ENCODE peak calls at places on chromosomes 13 and 19, in seven cellular contexts. One of them, this sample, is unnamed.

GRCh38 chr19:50567052-50567841 is 988 bp downstream of the LRRC4B start:
- DNase-seq in GM23248: no peak
- DNase-seq in AG10803: no peak
- DNase-seq in MG63: no peak
- DNase-seq in activated CD4-positive, alpha-beta T cell treated with anti-CD3 and anti-CD28 coated beads, Interleukin-2, amount 10 ng/mL, durations not matched to agents 7 days and 5 days: no peak
- DNase-seq in thoracic aorta: no peak
- DNase-seq in hypothalamus: no peak
- DNase-seq in this sample: no peak

GRCh38 chr19:28836366-28836765 is 376.6 kb downstream of the UQCRFS1 start:
- DNase-seq in GM23248: no peak
- DNase-seq in AG10803: no peak
- DNase-seq in MG63: no peak
- DNase-seq in activated CD4-positive, alpha-beta T cell treated with anti-CD3 and anti-CD28 coated beads, Interleukin-2, amount 10 ng/mL, durations not matched to agents 7 days and 5 days: no peak
- DNase-seq in thoracic aorta: no peak
- DNase-seq in hypothalamus: no peak
- DNase-seq in this sample: no peak

GRCh38 chr13:32047796-32048195 is 16.2 kb downstream of the FRY start:
- DNase-seq in GM23248: no peak
- DNase-seq in AG10803: no peak
- DNase-seq in MG63: no peak
- DNase-seq in activated CD4-positive, alpha-beta T cell treated with anti-CD3 and anti-CD28 coated beads, Interleukin-2, amount 10 ng/mL, durations not matched to agents 7 days and 5 days: no peak
- DNase-seq in thoracic aorta: no peak
- DNase-seq in hypothalamus: no peak
- DNase-seq in this sample: no peak

GRCh38 chr19:45442927-45443461 is 19.3 kb upstream of the ERCC1 start:
- DNase-seq in GM23248: peak
- DNase-seq in AG10803: peak
- DNase-seq in MG63: no peak
- DNase-seq in activated CD4-positive, alpha-beta T cell treated with anti-CD3 and anti-CD28 coated beads, Interleukin-2, amount 10 ng/mL, durations not matched to agents 7 days and 5 days: peak
- DNase-seq in thoracic aorta: no peak
- DNase-seq in hypothalamus: no peak
- DNase-seq in this sample: peak

GRCh38 chr13:73416093-73416492 is 357.3 kb downstream of the KLF5 start:
- DNase-seq in GM23248: no peak
- DNase-seq in AG10803: peak
- DNase-seq in MG63: no peak
- DNase-seq in activated CD4-positive, alpha-beta T cell treated with anti-CD3 and anti-CD28 coated beads, Interleukin-2, amount 10 ng/mL, durations not matched to agents 7 days and 5 days: no peak
- DNase-seq in thoracic aorta: no peak
- DNase-seq in hypothalamus: no peak
- DNase-seq in this sample: no peak

GRCh38 chr13:31930901-31931522 is 100.6 kb upstream of the FRY start:
- DNase-seq in GM23248: no peak
- DNase-seq in AG10803: no peak
- DNase-seq in MG63: no peak
- DNase-seq in activated CD4-positive, alpha-beta T cell treated with anti-CD3 and anti-CD28 coated beads, Interleukin-2, amount 10 ng/mL, durations not matched to agents 7 days and 5 days: peak
- DNase-seq in thoracic aorta: no peak
- DNase-seq in hypothalamus: no peak
- DNase-seq in this sample: no peak

GRCh38 chr19:54420383-54421168 is 5.3 kb downstream of the TTYH1 start:
- DNase-seq in GM23248: no peak
- DNase-seq in AG10803: no peak
- DNase-seq in MG63: no peak
- DNase-seq in activated CD4-positive, alpha-beta T cell treated with anti-CD3 and anti-CD28 coated beads, Interleukin-2, amount 10 ng/mL, durations not matched to agents 7 days and 5 days: no peak
- DNase-seq in thoracic aorta: no peak
- DNase-seq in hypothalamus: peak
- DNase-seq in this sample: no peak

GRCh38 chr19:44807162-44807561 is 1.7 kb upstream of the BCAM start:
- DNase-seq in GM23248: peak
- DNase-seq in AG10803: no peak
- DNase-seq in MG63: no peak
- DNase-seq in activated CD4-positive, alpha-beta T cell treated with anti-CD3 and anti-CD28 coated beads, Interleukin-2, amount 10 ng/mL, durations not matched to agents 7 days and 5 days: no peak
- DNase-seq in thoracic aorta: no peak
- DNase-seq in hypothalamus: no peak
- DNase-seq in this sample: no peak

GRCh38 chr19:49119411-49120324 is at the start of gene PPFIA3:
- DNase-seq in GM23248: peak
- DNase-seq in AG10803: peak
- DNase-seq in MG63: peak
- DNase-seq in activated CD4-positive, alpha-beta T cell treated with anti-CD3 and anti-CD28 coated beads, Interleukin-2, amount 10 ng/mL, durations not matched to agents 7 days and 5 days: no peak
- DNase-seq in thoracic aorta: no peak
- DNase-seq in hypothalamus: peak
- DNase-seq in this sample: peak

GRCh38 chr13:28574617-28575142 is 79.8 kb upstream of the FLT1 start:
- DNase-seq in GM23248: peak
- DNase-seq in AG10803: peak
- DNase-seq in MG63: peak
- DNase-seq in activated CD4-positive, alpha-beta T cell treated with anti-CD3 and anti-CD28 coated beads, Interleukin-2, amount 10 ng/mL, durations not matched to agents 7 days and 5 days: peak
- DNase-seq in thoracic aorta: no peak
- DNase-seq in hypothalamus: no peak
- DNase-seq in this sample: peak

GRCh38 chr13:50518791-50519201 is 324.7 kb downstream of the DLEU7 start:
- DNase-seq in GM23248: no peak
- DNase-seq in AG10803: no peak
- DNase-seq in MG63: no peak
- DNase-seq in activated CD4-positive, alpha-beta T cell treated with anti-CD3 and anti-CD28 coated beads, Interleukin-2, amount 10 ng/mL, durations not matched to agents 7 days and 5 days: no peak
- DNase-seq in thoracic aorta: no peak
- DNase-seq in hypothalamus: peak
- DNase-seq in this sample: no peak

GRCh38 chr19:48999481-49000325 is 6.0 kb downstream of the RUVBL2 start:
- DNase-seq in GM23248: peak
- DNase-seq in AG10803: peak
- DNase-seq in MG63: no peak
- DNase-seq in activated CD4-positive, alpha-beta T cell treated with anti-CD3 and anti-CD28 coated beads, Interleukin-2, amount 10 ng/mL, durations not matched to agents 7 days and 5 days: peak
- DNase-seq in thoracic aorta: no peak
- DNase-seq in hypothalamus: no peak
- DNase-seq in this sample: peak

GRCh38 chr13:104584481-104584880 is 1518.3 kb upstream of the SLC10A2 start:
- DNase-seq in GM23248: no peak
- DNase-seq in AG10803: no peak
- DNase-seq in MG63: no peak
- DNase-seq in activated CD4-positive, alpha-beta T cell treated with anti-CD3 and anti-CD28 coated beads, Interleukin-2, amount 10 ng/mL, durations not matched to agents 7 days and 5 days: no peak
- DNase-seq in thoracic aorta: no peak
- DNase-seq in hypothalamus: no peak
- DNase-seq in this sample: no peak

GRCh38 chr13:24557121-24557520 is 44.5 kb upstream of the PARP4 start:
- DNase-seq in GM23248: peak
- DNase-seq in AG10803: peak
- DNase-seq in MG63: no peak
- DNase-seq in activated CD4-positive, alpha-beta T cell treated with anti-CD3 and anti-CD28 coated beads, Interleukin-2, amount 10 ng/mL, durations not matched to agents 7 days and 5 days: no peak
- DNase-seq in thoracic aorta: no peak
- DNase-seq in hypothalamus: no peak
- DNase-seq in this sample: no peak

GRCh38 chr19:2333027-2333806 is 4.7 kb downstream of the SPPL2B start:
- DNase-seq in GM23248: no peak
- DNase-seq in AG10803: no peak
- DNase-seq in MG63: no peak
- DNase-seq in activated CD4-positive, alpha-beta T cell treated with anti-CD3 and anti-CD28 coated beads, Interleukin-2, amount 10 ng/mL, durations not matched to agents 7 days and 5 days: no peak
- DNase-seq in thoracic aorta: no peak
- DNase-seq in hypothalamus: no peak
- DNase-seq in this sample: no peak

GRCh38 chr19:8115805-8116396 is 33.5 kb downstream of the FBN3 start:
- DNase-seq in GM23248: no peak
- DNase-seq in AG10803: no peak
- DNase-seq in MG63: no peak
- DNase-seq in activated CD4-positive, alpha-beta T cell treated with anti-CD3 and anti-CD28 coated beads, Interleukin-2, amount 10 ng/mL, durations not matched to agents 7 days and 5 days: no peak
- DNase-seq in thoracic aorta: no peak
- DNase-seq in hypothalamus: no peak
- DNase-seq in this sample: no peak

GRCh38 chr13:29958476-29958875 is 108.1 kb upstream of the UBL3 start:
- DNase-seq in GM23248: no peak
- DNase-seq in AG10803: no peak
- DNase-seq in MG63: no peak
- DNase-seq in activated CD4-positive, alpha-beta T cell treated with anti-CD3 and anti-CD28 coated beads, Interleukin-2, amount 10 ng/mL, durations not matched to agents 7 days and 5 days: no peak
- DNase-seq in thoracic aorta: no peak
- DNase-seq in hypothalamus: no peak
- DNase-seq in this sample: no peak

GRCh38 chr19:18922228-18922985 is 2.9 kb downstream of the DDX49 start:
- DNase-seq in GM23248: no peak
- DNase-seq in AG10803: no peak
- DNase-seq in MG63: no peak
- DNase-seq in activated CD4-positive, alpha-beta T cell treated with anti-CD3 and anti-CD28 coated beads, Interleukin-2, amount 10 ng/mL, durations not matched to agents 7 days and 5 days: no peak
- DNase-seq in thoracic aorta: no peak
- DNase-seq in hypothalamus: no peak
- DNase-seq in this sample: no peak

GRCh38 chr13:85080726-85081125 is 718.5 kb downstream of the SLITRK6 start:
- DNase-seq in GM23248: no peak
- DNase-seq in AG10803: no peak
- DNase-seq in MG63: no peak
- DNase-seq in activated CD4-positive, alpha-beta T cell treated with anti-CD3 and anti-CD28 coated beads, Interleukin-2, amount 10 ng/mL, durations not matched to agents 7 days and 5 days: no peak
- DNase-seq in thoracic aorta: no peak
- DNase-seq in hypothalamus: no peak
- DNase-seq in this sample: no peak

GRCh38 chr13:51524846-51525566 is 59.3 kb upstream of the WDFY2 start:
- DNase-seq in GM23248: peak
- DNase-seq in AG10803: peak
- DNase-seq in MG63: no peak
- DNase-seq in activated CD4-positive, alpha-beta T cell treated with anti-CD3 and anti-CD28 coated beads, Interleukin-2, amount 10 ng/mL, durations not matched to agents 7 days and 5 days: no peak
- DNase-seq in thoracic aorta: no peak
- DNase-seq in hypothalamus: no peak
- DNase-seq in this sample: no peak

GRCh38 chr19:45729774-45730388 is 815 bp downstream of the FBXO46 start:
- DNase-seq in GM23248: peak
- DNase-seq in AG10803: no peak
- DNase-seq in MG63: no peak
- DNase-seq in activated CD4-positive, alpha-beta T cell treated with anti-CD3 and anti-CD28 coated beads, Interleukin-2, amount 10 ng/mL, durations not matched to agents 7 days and 5 days: no peak
- DNase-seq in thoracic aorta: no peak
- DNase-seq in hypothalamus: no peak
- DNase-seq in this sample: peak

GRCh38 chr19:6744381-6745288 is 5.2 kb downstream of the TRIP10 start:
- DNase-seq in GM23248: peak
- DNase-seq in AG10803: peak
- DNase-seq in MG63: no peak
- DNase-seq in activated CD4-positive, alpha-beta T cell treated with anti-CD3 and anti-CD28 coated beads, Interleukin-2, amount 10 ng/mL, durations not matched to agents 7 days and 5 days: no peak
- DNase-seq in thoracic aorta: no peak
- DNase-seq in hypothalamus: peak
- DNase-seq in this sample: no peak

GRCh38 chr19:15532779-15533521 is 24.6 kb downstream of the CYP4F22 start:
- DNase-seq in GM23248: peak
- DNase-seq in AG10803: peak
- DNase-seq in MG63: peak
- DNase-seq in activated CD4-positive, alpha-beta T cell treated with anti-CD3 and anti-CD28 coated beads, Interleukin-2, amount 10 ng/mL, durations not matched to agents 7 days and 5 days: peak
- DNase-seq in thoracic aorta: no peak
- DNase-seq in hypothalamus: no peak
- DNase-seq in this sample: peak

GRCh38 chr19:18300930-18301717 is 19.7 kb upstream of the JUND start:
- DNase-seq in GM23248: peak
- DNase-seq in AG10803: peak
- DNase-seq in MG63: peak
- DNase-seq in activated CD4-positive, alpha-beta T cell treated with anti-CD3 and anti-CD28 coated beads, Interleukin-2, amount 10 ng/mL, durations not matched to agents 7 days and 5 days: no peak
- DNase-seq in thoracic aorta: peak
- DNase-seq in hypothalamus: no peak
- DNase-seq in this sample: no peak

GRCh38 chr13:46473806-46474205 is 79.2 kb upstream of the LRCH1 start:
- DNase-seq in GM23248: no peak
- DNase-seq in AG10803: no peak
- DNase-seq in MG63: no peak
- DNase-seq in activated CD4-positive, alpha-beta T cell treated with anti-CD3 and anti-CD28 coated beads, Interleukin-2, amount 10 ng/mL, durations not matched to agents 7 days and 5 days: no peak
- DNase-seq in thoracic aorta: no peak
- DNase-seq in hypothalamus: no peak
- DNase-seq in this sample: no peak

GRCh38 chr13:107882708-107883560 is 332.4 kb downstream of the LIG4 start:
- DNase-seq in GM23248: no peak
- DNase-seq in AG10803: no peak
- DNase-seq in MG63: peak
- DNase-seq in activated CD4-positive, alpha-beta T cell treated with anti-CD3 and anti-CD28 coated beads, Interleukin-2, amount 10 ng/mL, durations not matched to agents 7 days and 5 days: no peak
- DNase-seq in thoracic aorta: no peak
- DNase-seq in hypothalamus: no peak
- DNase-seq in this sample: no peak

GRCh38 chr19:15810335-15810734 is 5.1 kb downstream of the OR10H1 start:
- DNase-seq in GM23248: peak
- DNase-seq in AG10803: no peak
- DNase-seq in MG63: peak
- DNase-seq in activated CD4-positive, alpha-beta T cell treated with anti-CD3 and anti-CD28 coated beads, Interleukin-2, amount 10 ng/mL, durations not matched to agents 7 days and 5 days: no peak
- DNase-seq in thoracic aorta: no peak
- DNase-seq in hypothalamus: no peak
- DNase-seq in this sample: no peak

GRCh38 chr13:100176781-100177389 is 88.0 kb downstream of the PCCA start:
- DNase-seq in GM23248: peak
- DNase-seq in AG10803: peak
- DNase-seq in MG63: no peak
- DNase-seq in activated CD4-positive, alpha-beta T cell treated with anti-CD3 and anti-CD28 coated beads, Interleukin-2, amount 10 ng/mL, durations not matched to agents 7 days and 5 days: no peak
- DNase-seq in thoracic aorta: no peak
- DNase-seq in hypothalamus: no peak
- DNase-seq in this sample: no peak

GRCh38 chr19:13211426-13212308 is 61.5 kb downstream of the IER2 start:
- DNase-seq in GM23248: no peak
- DNase-seq in AG10803: no peak
- DNase-seq in MG63: no peak
- DNase-seq in activated CD4-positive, alpha-beta T cell treated with anti-CD3 and anti-CD28 coated beads, Interleukin-2, amount 10 ng/mL, durations not matched to agents 7 days and 5 days: no peak
- DNase-seq in thoracic aorta: no peak
- DNase-seq in hypothalamus: no peak
- DNase-seq in this sample: no peak

GRCh38 chr13:101757446-101758039 is 305.1 kb downstream of the ITGBL1 start:
- DNase-seq in GM23248: peak
- DNase-seq in AG10803: peak
- DNase-seq in MG63: no peak
- DNase-seq in activated CD4-positive, alpha-beta T cell treated with anti-CD3 and anti-CD28 coated beads, Interleukin-2, amount 10 ng/mL, durations not matched to agents 7 days and 5 days: no peak
- DNase-seq in thoracic aorta: no peak
- DNase-seq in hypothalamus: no peak
- DNase-seq in this sample: no peak

GRCh38 chr19:45954132-45954531 is 19.5 kb downstream of the NOVA2 start:
- DNase-seq in GM23248: no peak
- DNase-seq in AG10803: no peak
- DNase-seq in MG63: no peak
- DNase-seq in activated CD4-positive, alpha-beta T cell treated with anti-CD3 and anti-CD28 coated beads, Interleukin-2, amount 10 ng/mL, durations not matched to agents 7 days and 5 days: no peak
- DNase-seq in thoracic aorta: no peak
- DNase-seq in hypothalamus: no peak
- DNase-seq in this sample: no peak

GRCh38 chr13:54184576-54184975 is 1156.0 kb downstream of the OLFM4 start:
- DNase-seq in GM23248: no peak
- DNase-seq in AG10803: no peak
- DNase-seq in MG63: no peak
- DNase-seq in activated CD4-positive, alpha-beta T cell treated with anti-CD3 and anti-CD28 coated beads, Interleukin-2, amount 10 ng/mL, durations not matched to agents 7 days and 5 days: no peak
- DNase-seq in thoracic aorta: no peak
- DNase-seq in hypothalamus: no peak
- DNase-seq in this sample: no peak

GRCh38 chr13:25971499-25972145 is 80.2 kb downstream of the SHISA2 start:
- DNase-seq in GM23248: no peak
- DNase-seq in AG10803: no peak
- DNase-seq in MG63: peak
- DNase-seq in activated CD4-positive, alpha-beta T cell treated with anti-CD3 and anti-CD28 coated beads, Interleukin-2, amount 10 ng/mL, durations not matched to agents 7 days and 5 days: peak
- DNase-seq in thoracic aorta: no peak
- DNase-seq in hypothalamus: no peak
- DNase-seq in this sample: no peak

GRCh38 chr13:71254384-71254783 is 612.6 kb downstream of the DACH1 start:
- DNase-seq in GM23248: no peak
- DNase-seq in AG10803: no peak
- DNase-seq in MG63: no peak
- DNase-seq in activated CD4-positive, alpha-beta T cell treated with anti-CD3 and anti-CD28 coated beads, Interleukin-2, amount 10 ng/mL, durations not matched to agents 7 days and 5 days: no peak
- DNase-seq in thoracic aorta: no peak
- DNase-seq in hypothalamus: no peak
- DNase-seq in this sample: no peak

GRCh38 chr13:110280231-110280813 is 26.6 kb downstream of the COL4A1 start:
- DNase-seq in GM23248: no peak
- DNase-seq in AG10803: no peak
- DNase-seq in MG63: no peak
- DNase-seq in activated CD4-positive, alpha-beta T cell treated with anti-CD3 and anti-CD28 coated beads, Interleukin-2, amount 10 ng/mL, durations not matched to agents 7 days and 5 days: no peak
- DNase-seq in thoracic aorta: no peak
- DNase-seq in hypothalamus: no peak
- DNase-seq in this sample: no peak

GRCh38 chr19:20926796-20927195 is 3.7 kb downstream of the ZNF85 start:
- DNase-seq in GM23248: peak
- DNase-seq in AG10803: peak
- DNase-seq in MG63: no peak
- DNase-seq in activated CD4-positive, alpha-beta T cell treated with anti-CD3 and anti-CD28 coated beads, Interleukin-2, amount 10 ng/mL, durations not matched to agents 7 days and 5 days: no peak
- DNase-seq in thoracic aorta: no peak
- DNase-seq in hypothalamus: no peak
- DNase-seq in this sample: no peak